ENCODE peak calls at places on chromosomes 11 and 22, in ten cellular contexts. D, J, Z, V, Q, G, O, W, K and E are unnamed samples.

GRCh38 chr22:35910013-35910860 is 118.4 kb downstream of the RBFOX2 start:
- DNase-seq in D (no peak), J (no peak), Z (no peak), V (no peak), Q (no peak), G (no peak), O (no peak), W (no peak), K (no peak), E (no peak)

GRCh38 chr11:1780700-1781592 is 17.2 kb upstream of the CTSD start:
- DNase-seq in D (no peak), J (no peak), Z (no peak), V (no peak), Q (no peak), G (no peak), O (no peak), W (no peak), K (no peak), E (no peak)

GRCh38 chr22:28019360-28019759 is 100.3 kb upstream of the PITPNB start:
- DNase-seq in D (no peak), J (no peak), Z (no peak), V (no peak), Q (peak), G (no peak), O (no peak), W (no peak), K (peak), E (no peak)

GRCh38 chr11:65114538-65115171 is 2.8 kb downstream of the ZNHIT2 start:
- DNase-seq in D (no peak), J (no peak), Z (no peak), V (no peak), Q (no peak), G (no peak), O (no peak), W (no peak), K (no peak), E (no peak)

GRCh38 chr11:73288873-73289707 is 17.0 kb downstream of the P2RY6 start:
- DNase-seq in D (peak), J (peak), Z (peak), V (peak), Q (peak), G (peak), O (peak), W (peak), K (peak), E (peak)

GRCh38 chr22:23272371-23272770 is 92.1 kb downstream of the BCR start:
- DNase-seq in D (no peak), J (no peak), Z (no peak), V (no peak), Q (no peak), G (no peak), O (no peak), W (no peak), K (no peak), E (no peak)

GRCh38 chr11:92727769-92728168 is 241.7 kb upstream of the MTNR1B start:
- DNase-seq in D (no peak), J (no peak), Z (no peak), V (no peak), Q (no peak), G (no peak), O (no peak), W (no peak), K (no peak), E (no peak)

GRCh38 chr22:45779351-45779750 is 107.7 kb downstream of the ATXN10 start:
- DNase-seq in D (no peak), J (no peak), Z (no peak), V (no peak), Q (no peak), G (no peak), O (no peak), W (no peak), K (no peak), E (no peak)

GRCh38 chr11:121369366-121369765 is 76.8 kb downstream of the SC5D start:
- DNase-seq in D (no peak), J (no peak), Z (no peak), V (no peak), Q (no peak), G (no peak), O (no peak), W (no peak), K (no peak), E (no peak)

GRCh38 chr11:74806267-74806666 is 57.6 kb downstream of the RNF169 start:
- DNase-seq in D (no peak), J (no peak), Z (no peak), V (no peak), Q (no peak), G (no peak), O (no peak), W (no peak), K (no peak), E (no peak)

GRCh38 chr11:107711861-107712260 is at the start of gene SLN:
- DNase-seq in D (no peak), J (no peak), Z (no peak), V (no peak), Q (no peak), G (no peak), O (no peak), W (no peak), K (no peak), E (no peak)

GRCh38 chr22:20319041-20319744 is 667 bp downstream of the DGCR6L start:
- DNase-seq in D (no peak), J (no peak), Z (no peak), V (no peak), Q (no peak), G (no peak), O (no peak), W (no peak), K (peak), E (no peak)

GRCh38 chr11:35141538-35141937 is 2.6 kb downstream of the CD44 start:
- DNase-seq in D (peak), J (peak), Z (peak), V (no peak), Q (peak), G (no peak), O (no peak), W (no peak), K (peak), E (no peak)

GRCh38 chr22:22721681-22722309 is 77.4 kb downstream of the GGTLC2 start:
- DNase-seq in D (no peak), J (no peak), Z (peak), V (peak), Q (no peak), G (peak), O (no peak), W (no peak), K (no peak), E (no peak)

GRCh38 chr11:22807855-22808558 is 21.6 kb downstream of the SVIP start:
- DNase-seq in D (no peak), J (no peak), Z (no peak), V (no peak), Q (no peak), G (no peak), O (no peak), W (no peak), K (no peak), E (no peak)

GRCh38 chr22:49155809-49156580 is 671.7 kb downstream of the BRD1 start:
- DNase-seq in D (no peak), J (no peak), Z (no peak), V (no peak), Q (no peak), G (no peak), O (no peak), W (peak), K (no peak), E (no peak)

GRCh38 chr22:49760280-49760629 is 67.4 kb downstream of the BRD1 start:
- DNase-seq in D (no peak), J (no peak), Z (no peak), V (no peak), Q (no peak), G (no peak), O (no peak), W (peak), K (no peak), E (no peak)

GRCh38 chr11:30432716-30433115 is 109.8 kb downstream of the ARL14EP start:
- DNase-seq in D (no peak), J (no peak), Z (no peak), V (no peak), Q (no peak), G (no peak), O (no peak), W (no peak), K (no peak), E (no peak)

GRCh38 chr11:96180341-96180740 is 162.7 kb downstream of the MAML2 start:
- DNase-seq in D (no peak), J (no peak), Z (no peak), V (no peak), Q (no peak), G (no peak), O (no peak), W (no peak), K (no peak), E (no peak)

GRCh38 chr11:3853935-3854659 is 1.4 kb upstream of the STIM1 start:
- DNase-seq in D (no peak), J (no peak), Z (peak), V (no peak), Q (peak), G (peak), O (no peak), W (no peak), K (peak), E (peak)

GRCh38 chr11:267491-267994 is 10.7 kb upstream of the NLRP6 start:
- DNase-seq in D (no peak), J (no peak), Z (peak), V (no peak), Q (peak), G (peak), O (no peak), W (no peak), K (peak), E (no peak)

GRCh38 chr11:18706330-18707243 is 8.0 kb downstream of the TMEM86A start:
- DNase-seq in D (peak), J (peak), Z (peak), V (no peak), Q (peak), G (peak), O (no peak), W (peak), K (peak), E (peak)

GRCh38 chr11:316891-317291 is 3.1 kb downstream of the IFITM1 start:
- DNase-seq in D (no peak), J (no peak), Z (no peak), V (no peak), Q (no peak), G (no peak), O (no peak), W (no peak), K (no peak), E (no peak)

GRCh38 chr22:36145881-36146280 is 14.7 kb downstream of the APOL3 start:
- DNase-seq in D (no peak), J (no peak), Z (no peak), V (no peak), Q (no peak), G (no peak), O (no peak), W (no peak), K (no peak), E (no peak)

GRCh38 chr11:8204596-8204995 is 35.8 kb upstream of the RIC3 start:
- DNase-seq in D (no peak), J (no peak), Z (no peak), V (no peak), Q (no peak), G (no peak), O (no peak), W (no peak), K (no peak), E (no peak)

GRCh38 chr22:33065230-33065629 is 7.0 kb upstream of the SYN3 start:
- DNase-seq in D (no peak), J (no peak), Z (no peak), V (no peak), Q (no peak), G (no peak), O (no peak), W (no peak), K (no peak), E (no peak)

GRCh38 chr22:43185860-43186261 is 1.1 kb downstream of the TTLL12 start:
- DNase-seq in D (peak), J (no peak), Z (no peak), V (peak), Q (peak), G (no peak), O (peak), W (peak), K (peak), E (peak)

GRCh38 chr11:102802341-102802740 is 4.4 kb upstream of the MMP1 start:
- DNase-seq in D (no peak), J (no peak), Z (no peak), V (peak), Q (no peak), G (no peak), O (peak), W (no peak), K (no peak), E (no peak)

GRCh38 chr22:36243996-36244395 is 4.7 kb upstream of the APOL2 start:
- DNase-seq in D (no peak), J (no peak), Z (no peak), V (no peak), Q (no peak), G (no peak), O (no peak), W (no peak), K (no peak), E (no peak)

GRCh38 chr11:112977620-112978212 is 16.5 kb downstream of the NCAM1 start:
- DNase-seq in D (no peak), J (no peak), Z (no peak), V (no peak), Q (no peak), G (no peak), O (no peak), W (no peak), K (peak), E (no peak)

GRCh38 chr11:61164610-61165424 is 3.6 kb upstream of the VPS37C start:
- DNase-seq in D (no peak), J (no peak), Z (no peak), V (no peak), Q (no peak), G (no peak), O (no peak), W (no peak), K (no peak), E (no peak)

GRCh38 chr11:118625976-118626375 is 18.6 kb downstream of the PHLDB1 start:
- DNase-seq in D (no peak), J (no peak), Z (no peak), V (no peak), Q (no peak), G (no peak), O (no peak), W (peak), K (no peak), E (no peak)

GRCh38 chr11:73465019-73465675 is 88.9 kb downstream of the RELT start:
- DNase-seq in D (no peak), J (no peak), Z (no peak), V (no peak), Q (no peak), G (no peak), O (no peak), W (no peak), K (no peak), E (no peak)

GRCh38 chr22:37051629-37052385 is at the start of gene KCTD17:
- DNase-seq in D (peak), J (peak), Z (peak), V (peak), Q (peak), G (peak), O (peak), W (peak), K (peak), E (peak)

GRCh38 chr22:36569999-36570398 is 41.0 kb upstream of the EIF3D start:
- DNase-seq in D (no peak), J (no peak), Z (no peak), V (peak), Q (no peak), G (no peak), O (peak), W (no peak), K (no peak), E (no peak)

GRCh38 chr22:30873086-30873650 is 95.4 kb downstream of the MORC2 start:
- DNase-seq in D (no peak), J (no peak), Z (no peak), V (no peak), Q (peak), G (no peak), O (no peak), W (no peak), K (no peak), E (no peak)